ENCODE peak calls at places on chromosomes 16 and 17, in ten cellular contexts. J is AG09309; S is stimulated activated CD4-positive, alpha-beta T cell treated with anti-CD3 and anti-CD28 coated beads, Interleukin-2, amount 100 ng/mL, for 48 hours; W is esophagus muscularis mucosa; Y is H9; I is NCI-H510A treated with DMSO at 0.1 percent for 48 hours; N is skeletal muscle cell; C is non-pigmented ciliary epithelial cell; U is small intestine; B is glutamatergic neuron. L is an unnamed sample.

GRCh38 chr17:67742025-67742424 is 24.3 kb downstream of the NOL11 start:
- DNase-seq in J (no peak), S (no peak), W (no peak), Y (no peak), I (no peak), N (no peak), C (no peak), U (no peak), B (no peak), L (no peak)

GRCh38 chr16:10156111-10156510 is 26.1 kb downstream of the GRIN2A start:
- DNase-seq in J (no peak), S (no peak), W (no peak), Y (no peak), I (no peak), N (no peak), C (no peak), U (no peak), B (no peak), L (no peak)

GRCh38 chr16:2799205-2799851 is 1.1 kb downstream of the PRSS41 start:
- DNase-seq in J (no peak), S (no peak), W (no peak), Y (no peak), I (no peak), N (no peak), C (no peak), U (no peak), B (no peak), L (no peak)

GRCh38 chr17:67260051-67260987 is 15.3 kb upstream of the HELZ start:
- DNase-seq in J (peak; percentile 51), S (no peak), W (no peak), Y (peak; percentile 14), I (no peak), N (peak; percentile 76), C (no peak), U (no peak), B (no peak), L (no peak)

GRCh38 chr17:40069751-40070643 is 7.2 kb downstream of the THRA start:
- DNase-seq in J (no peak), S (no peak), W (no peak), Y (peak; percentile 39), I (peak; percentile 75), N (no peak), C (no peak), U (peak; percentile 88), B (no peak), L (peak; percentile 54)

GRCh38 chr17:8746501-8747236 is 2.0 kb upstream of the CCDC42 start:
- DNase-seq in J (no peak), S (no peak), W (no peak), Y (peak; percentile 23), I (no peak), N (no peak), C (no peak), U (no peak), B (no peak), L (no peak)

GRCh38 chr17:75773808-75774470 is 8.9 kb upstream of the GALK1 start:
- DNase-seq in J (no peak), S (no peak), W (no peak), Y (peak; percentile 88), I (no peak), N (no peak), C (no peak), U (no peak), B (no peak), L (no peak)

GRCh38 chr17:77451894-77452852 is 311.4 kb downstream of the SEC14L1 start:
- DNase-seq in J (no peak), S (no peak), W (no peak), Y (peak; percentile 76), I (peak; percentile 81), N (no peak), C (no peak), U (peak; percentile 86), B (peak; percentile 84), L (no peak)

GRCh38 chr17:76707985-76708807 is 2.6 kb downstream of the MXRA7 start:
- DNase-seq in J (no peak), S (no peak), W (no peak), Y (peak; percentile 93), I (no peak), N (no peak), C (no peak), U (no peak), B (peak; percentile 87), L (no peak)